ENCODE peak calls at places on chromosomes 4 and X, in four cellular contexts. One of them, this sample, is unnamed.

GRCh38 chr4:102685768-102686167 is 75.0 kb downstream of the MANBA start:
- DNase-seq in psoas muscle: no peak
- DNase-seq in upper lobe of left lung: no peak
- DNase-seq in K562: no peak
- DNase-seq in this sample: no peak

GRCh38 chr4:151045907-151046306 is 30.8 kb upstream of the LRBA start:
- DNase-seq in psoas muscle: no peak
- DNase-seq in upper lobe of left lung: no peak
- DNase-seq in K562: peak
- DNase-seq in this sample: peak

GRCh38 chr4:52250124-52250523 is 199.0 kb downstream of the SPATA18 start:
- DNase-seq in psoas muscle: no peak
- DNase-seq in upper lobe of left lung: no peak
- DNase-seq in K562: no peak
- DNase-seq in this sample: no peak

GRCh38 chr4:180028682-180029081 is 2214.5 kb upstream of the TENM3 start:
- DNase-seq in psoas muscle: peak
- DNase-seq in upper lobe of left lung: peak
- DNase-seq in K562: no peak
- DNase-seq in this sample: peak

GRCh38 chrX:41275661-41276609 is 58.0 kb upstream of the DDX3X start:
- DNase-seq in psoas muscle: peak
- DNase-seq in upper lobe of left lung: peak
- DNase-seq in K562: peak
- DNase-seq in this sample: peak

GRCh38 chr4:3382251-3382650 is 59.5 kb upstream of the HGFAC start:
- DNase-seq in psoas muscle: no peak
- DNase-seq in upper lobe of left lung: no peak
- DNase-seq in K562: no peak
- DNase-seq in this sample: no peak

GRCh38 chrX:72255445-72255844 is 16.6 kb upstream of the ERCC6L start:
- DNase-seq in psoas muscle: no peak
- DNase-seq in upper lobe of left lung: peak
- DNase-seq in K562: no peak
- DNase-seq in this sample: no peak

GRCh38 chr4:8214091-8214490 is 15.0 kb downstream of the SH3TC1 start:
- DNase-seq in psoas muscle: no peak
- DNase-seq in upper lobe of left lung: no peak
- DNase-seq in K562: no peak
- DNase-seq in this sample: no peak

GRCh38 chrX:64205441-64205734 is at the start of gene AMER1:
- DNase-seq in psoas muscle: no peak
- DNase-seq in upper lobe of left lung: no peak
- DNase-seq in K562: no peak
- DNase-seq in this sample: no peak

GRCh38 chr4:88054909-88055308 is 47.5 kb downstream of the PKD2 start:
- DNase-seq in psoas muscle: no peak
- DNase-seq in upper lobe of left lung: no peak
- DNase-seq in K562: peak
- DNase-seq in this sample: peak

GRCh38 chrX:38754102-38754790 is 47.0 kb upstream of the MID1IP1 start:
- DNase-seq in psoas muscle: no peak
- DNase-seq in upper lobe of left lung: no peak
- DNase-seq in K562: peak
- DNase-seq in this sample: peak

GRCh38 chr4:37995981-37996770 is 36.0 kb downstream of the PTTG2 start:
- DNase-seq in psoas muscle: no peak
- DNase-seq in upper lobe of left lung: no peak
- DNase-seq in K562: no peak
- DNase-seq in this sample: peak

GRCh38 chrX:22944945-22945344 is 54.8 kb upstream of the DDX53 start:
- DNase-seq in psoas muscle: no peak
- DNase-seq in upper lobe of left lung: no peak
- DNase-seq in K562: no peak
- DNase-seq in this sample: no peak

GRCh38 chrX:153816821-153817220 is 13.5 kb downstream of the PDZD4 start:
- DNase-seq in psoas muscle: peak
- DNase-seq in upper lobe of left lung: no peak
- DNase-seq in K562: peak
- DNase-seq in this sample: no peak

GRCh38 chr4:7553280-7553679 is 118.5 kb upstream of the PSAPL1 start:
- DNase-seq in psoas muscle: no peak
- DNase-seq in upper lobe of left lung: no peak
- DNase-seq in K562: no peak
- DNase-seq in this sample: no peak

GRCh38 chrX:103356897-103357296 is 591 bp downstream of the TCEAL9 start:
- DNase-seq in psoas muscle: no peak
- DNase-seq in upper lobe of left lung: no peak
- DNase-seq in K562: peak
- DNase-seq in this sample: peak

GRCh38 chrX:123504047-123504446 is 228.8 kb downstream of the THOC2 start:
- DNase-seq in psoas muscle: no peak
- DNase-seq in upper lobe of left lung: no peak
- DNase-seq in K562: no peak
- DNase-seq in this sample: no peak

GRCh38 chr4:150679767-150680088 is 97.8 kb downstream of the MAB21L2 start:
- DNase-seq in psoas muscle: no peak
- DNase-seq in upper lobe of left lung: no peak
- DNase-seq in K562: no peak
- DNase-seq in this sample: no peak

GRCh38 chr4:31530555-31530954 is 810.4 kb downstream of the PCDH7 start:
- DNase-seq in psoas muscle: no peak
- DNase-seq in upper lobe of left lung: no peak
- DNase-seq in K562: no peak
- DNase-seq in this sample: no peak

GRCh38 chr4:154559141-154559841 is 3.5 kb upstream of the FGB start:
- DNase-seq in psoas muscle: no peak
- DNase-seq in upper lobe of left lung: no peak
- DNase-seq in K562: peak
- DNase-seq in this sample: peak

GRCh38 chr4:117700111-117700892 is 334.0 kb upstream of the NDST3 start:
- DNase-seq in psoas muscle: no peak
- DNase-seq in upper lobe of left lung: no peak
- DNase-seq in K562: no peak
- DNase-seq in this sample: no peak

GRCh38 chr4:39030726-39031125 is 1.5 kb downstream of the TMEM156 start:
- DNase-seq in psoas muscle: no peak
- DNase-seq in upper lobe of left lung: no peak
- DNase-seq in K562: no peak
- DNase-seq in this sample: no peak

GRCh38 chrX:151773434-151773833 is 38.9 kb downstream of the CNGA2 start:
- DNase-seq in psoas muscle: no peak
- DNase-seq in upper lobe of left lung: no peak
- DNase-seq in K562: peak
- DNase-seq in this sample: no peak

GRCh38 chr4:74366367-74366891 is 1.5 kb downstream of the EREG start:
- DNase-seq in psoas muscle: no peak
- DNase-seq in upper lobe of left lung: no peak
- DNase-seq in K562: no peak
- DNase-seq in this sample: peak

GRCh38 chrX:130084651-130085237 is 25.6 kb downstream of the ELF4 start:
- DNase-seq in psoas muscle: no peak
- DNase-seq in upper lobe of left lung: no peak
- DNase-seq in K562: no peak
- DNase-seq in this sample: no peak

GRCh38 chrX:132957211-132958085 is 981 bp downstream of the HS6ST2 start:
- DNase-seq in psoas muscle: peak
- DNase-seq in upper lobe of left lung: no peak
- DNase-seq in K562: no peak
- DNase-seq in this sample: no peak

GRCh38 chr4:151730003-151730559 is 30.7 kb downstream of the GATB start:
- DNase-seq in psoas muscle: no peak
- DNase-seq in upper lobe of left lung: no peak
- DNase-seq in K562: no peak
- DNase-seq in this sample: peak

GRCh38 chr4:70842761-70843435 is 3.2 kb upstream of the GRSF1 start:
- DNase-seq in psoas muscle: no peak
- DNase-seq in upper lobe of left lung: no peak
- DNase-seq in K562: no peak
- DNase-seq in this sample: no peak
- H3K27ac ChIP-seq in psoas muscle: no peak
- H3K27ac ChIP-seq in upper lobe of left lung: no peak
- H3K27ac ChIP-seq in K562: no peak
- H3K27ac ChIP-seq in this sample: no peak

GRCh38 chrX:55142919-55143310 is 54.1 kb downstream of the PAGE2 start:
- DNase-seq in psoas muscle: no peak
- DNase-seq in upper lobe of left lung: no peak
- DNase-seq in K562: no peak
- DNase-seq in this sample: no peak

GRCh38 chrX:55144697-55145096 is 55.9 kb downstream of the PAGE2 start:
- DNase-seq in psoas muscle: no peak
- DNase-seq in upper lobe of left lung: no peak
- DNase-seq in K562: no peak
- DNase-seq in this sample: no peak

GRCh38 chrX:55143621-55144020 is 54.8 kb downstream of the PAGE2 start:
- DNase-seq in psoas muscle: no peak
- DNase-seq in upper lobe of left lung: no peak
- DNase-seq in K562: no peak
- DNase-seq in this sample: no peak

DNA sequence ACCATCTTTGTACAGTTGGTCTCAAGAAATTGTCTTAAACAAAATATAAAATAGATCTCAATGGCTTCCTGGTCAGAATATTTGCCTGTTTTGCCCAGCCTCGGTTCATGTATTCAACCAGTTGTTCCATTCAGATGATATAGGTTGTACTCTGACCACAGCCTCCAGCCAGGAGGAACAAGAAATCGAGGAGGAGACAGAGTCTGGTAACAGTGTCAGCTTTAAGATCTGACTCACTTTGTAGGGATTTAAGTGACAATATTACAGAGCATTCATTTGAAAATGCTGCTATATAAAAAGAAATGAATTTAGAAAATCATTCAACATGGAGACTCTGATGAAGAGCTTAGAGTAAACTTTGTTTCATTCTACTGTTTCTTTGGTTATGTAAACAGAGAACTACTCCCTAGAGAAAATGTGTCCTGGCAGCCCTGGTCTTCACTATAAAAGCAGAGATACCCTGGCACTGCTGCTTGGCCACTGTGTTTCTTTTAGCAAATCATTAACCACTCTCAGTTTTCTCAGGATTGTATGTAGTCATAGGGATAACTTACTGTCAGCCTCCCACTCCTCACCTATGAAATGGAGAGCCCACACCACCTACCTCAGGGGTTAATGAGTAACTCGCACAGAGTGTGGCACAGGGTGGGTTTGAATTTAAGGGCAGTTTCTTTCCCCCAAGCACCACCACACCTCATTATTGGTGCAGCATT is 53.5 kb downstream of the PAGE2 start:
- DNase-seq in psoas muscle: no peak
- DNase-seq in upper lobe of left lung: no peak
- DNase-seq in K562: no peak
- DNase-seq in this sample: peak
- H3K27ac ChIP-seq in psoas muscle: no peak
- H3K27ac ChIP-seq in upper lobe of left lung: no peak
- H3K27ac ChIP-seq in K562: no peak
- H3K27ac ChIP-seq in this sample: peak

GRCh38 chrX:108366644-108367406 is 71.4 kb downstream of the COL4A6 start:
- DNase-seq in psoas muscle: no peak
- DNase-seq in upper lobe of left lung: no peak
- DNase-seq in K562: no peak
- DNase-seq in this sample: no peak
- H3K27ac ChIP-seq in psoas muscle: no peak
- H3K27ac ChIP-seq in upper lobe of left lung: no peak
- H3K27ac ChIP-seq in K562: no peak
- H3K27ac ChIP-seq in this sample: no peak

GRCh38 chrX:15576019-15576418 is 24.7 kb downstream of the ACE2 start:
- DNase-seq in psoas muscle: no peak
- DNase-seq in upper lobe of left lung: no peak
- DNase-seq in K562: no peak
- DNase-seq in this sample: no peak

DNA sequence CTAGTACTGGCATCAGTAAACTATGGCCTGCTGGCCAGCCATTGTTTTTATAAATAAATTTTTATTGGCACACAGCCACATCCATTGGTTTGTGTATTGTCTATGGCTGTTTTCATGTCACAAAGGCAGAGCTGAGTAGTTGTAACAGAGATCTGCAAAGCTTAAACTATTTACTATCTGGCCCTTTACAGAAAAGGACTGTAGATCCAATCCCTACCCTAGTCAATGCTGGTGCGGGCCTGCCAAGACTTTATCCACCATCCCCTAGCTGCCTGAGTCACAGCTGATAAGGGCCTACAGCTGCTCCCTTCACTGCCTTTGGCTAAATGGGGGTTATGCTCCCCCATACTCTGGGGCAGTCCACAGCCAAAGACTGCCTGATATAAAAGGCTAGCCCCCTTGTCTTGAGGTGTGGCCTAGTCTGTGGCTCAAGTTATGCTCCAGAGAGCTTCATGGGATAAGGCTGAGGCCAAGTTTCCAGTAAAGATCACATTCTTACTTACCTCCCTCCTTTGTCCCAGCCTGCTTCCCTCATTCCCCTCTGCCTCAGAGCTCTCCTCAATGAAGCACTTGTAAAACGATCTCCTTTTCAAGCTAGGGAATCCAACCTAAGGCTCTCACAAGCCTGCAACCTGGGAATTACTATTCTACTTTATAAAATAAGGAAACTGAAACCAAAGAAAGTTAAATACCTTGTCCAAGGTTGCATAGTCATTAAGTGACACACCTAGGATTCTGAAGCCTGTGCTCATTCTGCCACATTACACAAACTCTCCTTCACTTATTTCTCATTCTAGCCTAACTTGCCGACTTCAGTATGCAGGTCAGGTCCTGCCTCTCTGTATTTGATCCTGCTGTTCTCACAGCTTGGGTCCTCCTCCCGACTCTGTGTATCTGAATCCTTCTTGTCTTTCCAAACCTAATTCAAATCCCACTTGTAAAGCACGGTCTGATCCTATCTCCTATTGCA is 20.7 kb downstream of the ACE2 start:
- DNase-seq in psoas muscle: no peak
- DNase-seq in upper lobe of left lung: no peak
- DNase-seq in K562: peak
- DNase-seq in this sample: peak
- H3K27ac ChIP-seq in psoas muscle: no peak
- H3K27ac ChIP-seq in upper lobe of left lung: peak
- H3K27ac ChIP-seq in K562: peak
- H3K27ac ChIP-seq in this sample: peak

This sample was measured in small intestine.